ENCODE peak calls at places on chromosomes 3 and 15, in seven cellular contexts. P is dorsolateral prefrontal cortex, O is MCF 10A, W is fibroblast of lung, V is OCI-LY7, B is spleen, S is PC-9. A is an unnamed sample.

GRCh38 chr3:193872265-193872753 is 263.6 kb upstream of the HES1 start:
- DNase-seq in P (no peak), O (peak; percentile 99), W (peak; percentile 99), V (peak; percentile 52), B (no peak), S (peak; percentile 94), A (peak; percentile 48)

GRCh38 chr15:85910796-85911195 is 116.1 kb upstream of the KLHL25 start:
- DNase-seq in P (no peak), O (no peak), W (no peak), V (no peak), B (no peak), S (no peak), A (no peak)

GRCh38 chr15:70362911-70363310 is 265.2 kb upstream of the TLE3 start:
- DNase-seq in P (no peak), O (peak; percentile 34), W (peak; percentile 28), V (peak; percentile 10), B (peak; percentile 65), S (peak; percentile 13), A (no peak)

GRCh38 chr3:51396401-51396800 is 5.3 kb downstream of the RBM15B start:
- DNase-seq in P (no peak), O (no peak), W (no peak), V (no peak), B (no peak), S (no peak), A (no peak)

GRCh38 chr3:139088462-139089324 is 44.0 kb upstream of the PRR23C start:
- DNase-seq in P (no peak), O (no peak), W (no peak), V (no peak), B (no peak), S (no peak), A (no peak)

GRCh38 chr3:129383292-129383860 is 45.1 kb downstream of the EFCAB12 start:
- DNase-seq in P (peak; percentile 62), O (peak; percentile 77), W (peak; percentile 60), V (peak; percentile 82), B (no peak), S (peak; percentile 66), A (peak; percentile 80)

GRCh38 chr3:107676469-107677309 is 153.9 kb downstream of the BBX start:
- DNase-seq in P (no peak), O (no peak), W (no peak), V (peak; percentile 63), B (no peak), S (no peak), A (no peak)

GRCh38 chr3:194481103-194481502 is 5.7 kb downstream of the ATP13A3 start:
- DNase-seq in P (no peak), O (peak; percentile 65), W (peak; percentile 78), V (no peak), B (no peak), S (no peak), A (no peak)

GRCh38 chr3:164608554-164609276 is 469.6 kb downstream of the SI start:
- DNase-seq in P (no peak), O (no peak), W (no peak), V (no peak), B (no peak), S (no peak), A (no peak)

GRCh38 chr15:55277116-55277564 is 12.5 kb downstream of the RAB27A start:
- DNase-seq in P (no peak), O (no peak), W (peak; percentile 80), V (no peak), B (no peak), S (no peak), A (peak; percentile 65)

GRCh38 chr3:122100591-122101491 is 45.7 kb downstream of the CD86 start:
- DNase-seq in P (no peak), O (no peak), W (no peak), V (peak; percentile 27), B (no peak), S (no peak), A (peak; percentile 35)

GRCh38 chr3:17983106-17983505 is 240.7 kb upstream of the TBC1D5 start:
- DNase-seq in P (no peak), O (no peak), W (no peak), V (no peak), B (no peak), S (no peak), A (no peak)

GRCh38 chr15:94000603-94001002 is 230.8 kb upstream of the MCTP2 start:
- DNase-seq in P (no peak), O (no peak), W (no peak), V (no peak), B (no peak), S (no peak), A (no peak)

GRCh38 chr3:44359146-44359751 is 20.7 kb downstream of the TCAIM start:
- DNase-seq in P (no peak), O (peak; percentile 9), W (no peak), V (no peak), B (no peak), S (no peak), A (no peak)

GRCh38 chr3:11603628-11604027 is 40.1 kb downstream of the VGLL4 start:
- DNase-seq in P (no peak), O (no peak), W (peak; percentile 92), V (peak; percentile 62), B (no peak), S (no peak), A (no peak)

GRCh38 chr3:57391767-57392166 is 99.3 kb upstream of the ASB14 start:
- DNase-seq in P (no peak), O (no peak), W (no peak), V (no peak), B (no peak), S (no peak), A (no peak)

GRCh38 chr3:87136066-87136596 is 91.0 kb upstream of the CHMP2B start:
- DNase-seq in P (no peak), O (no peak), W (peak; percentile 4), V (no peak), B (no peak), S (no peak), A (no peak)

GRCh38 chr15:26758079-26758478 is 14.8 kb downstream of the GABRB3 start:
- DNase-seq in P (no peak), O (no peak), W (no peak), V (no peak), B (no peak), S (no peak), A (no peak)

GRCh38 chr3:143849854-143850549 is 1.7 kb upstream of the SLC9A9 start:
- DNase-seq in P (no peak), O (peak; percentile 91), W (peak; percentile 83), V (no peak), B (no peak), S (peak; percentile 25), A (no peak)

GRCh38 chr15:76195506-76196285 is 115.6 kb downstream of the ETFA start:
- DNase-seq in P (no peak), O (no peak), W (no peak), V (no peak), B (peak; percentile 38), S (no peak), A (no peak)

GRCh38 chr3:127112796-127113570 is 79.9 kb upstream of the PRR23E start:
- DNase-seq in P (no peak), O (no peak), W (no peak), V (no peak), B (no peak), S (no peak), A (no peak)

GRCh38 chr15:90412356-90413194 is 24.5 kb downstream of the IQGAP1 start:
- DNase-seq in P (no peak), O (peak; percentile 46), W (peak; percentile 87), V (peak; percentile 44), B (no peak), S (peak; percentile 67), A (peak; percentile 31)

GRCh38 chr3:120469440-120470415 is 18.9 kb upstream of the FSTL1 start:
- DNase-seq in P (no peak), O (no peak), W (peak; percentile 81), V (no peak), B (no peak), S (peak; percentile 80), A (no peak)

GRCh38 chr15:45306105-45306504 is 54.1 kb downstream of the SLC28A2 start:
- DNase-seq in P (no peak), O (no peak), W (no peak), V (no peak), B (no peak), S (no peak), A (no peak)

GRCh38 chr3:188749010-188749617 is 422.7 kb upstream of the TPRG1 start:
- DNase-seq in P (no peak), O (peak; percentile 71), W (no peak), V (peak; percentile 62), B (no peak), S (no peak), A (peak; percentile 7)
- TF ChIP-seq CTCF in P (peak; percentile 30), O (peak; percentile 69), W (peak; percentile 5), V (peak; percentile 90), B (peak; percentile 83), S (peak; percentile 71), A (peak; percentile 64)

GRCh38 chr3:13161021-13161759 is 88.0 kb upstream of the IQSEC1 start:
- DNase-seq in P (no peak), O (peak; percentile 2), W (no peak), V (no peak), B (no peak), S (peak; percentile 16), A (no peak)
- TF ChIP-seq CTCF in P (no peak), O (no peak), W (no peak), V (peak; percentile 11), B (no peak), S (no peak), A (no peak)

DNA sequence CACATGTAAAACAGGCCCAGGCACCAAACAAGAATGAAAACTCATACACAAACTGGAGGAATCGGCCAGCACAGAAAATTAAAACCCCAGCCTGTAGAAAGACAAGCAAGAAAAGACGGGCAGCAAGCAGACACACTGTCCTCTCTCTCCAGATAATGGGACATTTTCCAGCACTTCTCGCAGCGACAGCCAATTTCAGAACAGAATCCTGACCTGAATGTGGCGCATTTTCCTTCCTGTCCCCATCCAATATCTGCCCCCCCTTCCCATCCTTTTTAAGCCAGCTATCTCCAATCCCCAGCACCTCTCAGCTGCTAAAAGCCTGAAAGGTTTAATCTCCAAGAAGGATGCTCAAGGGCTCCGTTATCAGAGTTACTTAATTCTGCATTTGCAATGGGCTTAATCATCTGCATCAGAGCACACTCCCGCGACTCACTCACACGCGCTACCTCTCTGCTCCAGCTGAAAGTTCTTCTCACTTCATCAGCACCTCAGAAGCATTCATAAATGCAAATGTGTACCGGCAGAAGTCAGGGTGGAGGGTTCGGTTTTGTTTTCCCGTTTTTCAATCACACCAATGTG is 50.5 kb downstream of the SRGAP3 start:
- DNase-seq in P (no peak), O (no peak), W (peak; percentile 11), V (no peak), B (no peak), S (no peak), A (no peak)
- TF ChIP-seq CTCF in P (no peak), O (no peak), W (no peak), V (no peak), B (no peak), S (no peak), A (no peak)

DNA sequence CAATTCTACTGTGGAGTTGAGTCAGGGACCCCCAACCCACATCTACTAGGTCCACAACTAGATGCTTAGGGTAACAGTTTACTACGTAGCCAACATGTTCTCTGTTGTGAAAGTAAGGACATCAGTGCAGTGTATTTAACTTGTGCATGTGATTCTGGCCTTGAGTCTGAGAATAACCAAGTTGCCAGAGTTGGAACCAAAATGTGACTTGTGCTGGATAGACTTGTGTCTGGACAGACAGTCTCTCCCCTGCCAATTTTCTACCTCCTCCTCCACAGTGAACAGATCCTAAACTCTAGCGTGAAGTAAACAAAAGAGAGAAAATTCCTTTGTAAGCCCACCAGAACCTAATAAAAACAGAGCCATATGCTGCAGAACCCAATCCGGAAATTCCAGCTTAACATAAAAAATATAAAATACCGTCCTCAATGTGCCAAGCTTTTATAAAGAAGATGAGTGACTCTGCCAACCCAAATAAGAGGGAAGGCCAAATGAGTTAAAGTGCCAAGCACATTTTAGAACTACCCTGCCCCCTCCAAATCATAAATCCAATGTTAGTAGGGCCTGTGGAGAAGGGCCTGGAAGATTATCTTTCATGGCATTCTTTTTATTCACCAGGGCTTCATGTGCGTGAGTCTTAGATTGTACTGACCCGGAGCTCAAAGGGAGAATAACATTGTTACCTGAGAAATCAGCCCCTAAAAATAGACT is 344.6 kb upstream of the PROK2 start:
- DNase-seq in P (no peak), O (no peak), W (peak; percentile 7), V (no peak), B (no peak), S (no peak), A (no peak)
- TF ChIP-seq CTCF in P (no peak), O (no peak), W (no peak), V (no peak), B (no peak), S (no peak), A (no peak)

A was measured in GM13977.